ENCODE peak calls at places on chromosomes 7 and 10, in four cellular contexts. N is mammary epithelial cell; V is MM.1S; S is CD8-positive, alpha-beta T cell. T is an unnamed sample.

GRCh38 chr7:30430777-30431176 is 47.8 kb downstream of the NOD1 start:
- DNase-seq in N (no peak), S (no peak), V (no peak), T (no peak)

GRCh38 chr10:31648966-31649365 is 279.7 kb downstream of the ARHGAP12 start:
- DNase-seq in N (no peak), S (no peak), V (no peak), T (no peak)

GRCh38 chr10:27359792-27360320 is 119.3 kb upstream of the ACBD5 start:
- DNase-seq in S (no peak), V (no peak), N (no peak), T (no peak)

GRCh38 chr10:97701438-97702064 is 12.0 kb upstream of the MARVELD1 start:
- DNase-seq in N (peak; percentile 75), V (peak; percentile 67), S (no peak), T (no peak)

GRCh38 chr10:98167191-98167590 is 32.7 kb downstream of the R3HCC1L start:
- DNase-seq in V (no peak), N (no peak), S (no peak), T (no peak)

GRCh38 chr10:58518775-58519174 is 6.1 kb downstream of the BICC1 start:
- DNase-seq in S (no peak), V (no peak), N (peak; percentile 8), T (no peak)

GRCh38 chr10:121189092-121189491 is 337.9 kb downstream of the WDR11 start:
- DNase-seq in S (no peak), N (no peak), V (no peak), T (no peak)

GRCh38 chr10:50508315-50509051 is 115.3 kb downstream of the SGMS1 start:
- DNase-seq in N (no peak), V (no peak), S (no peak), T (no peak)

GRCh38 chr10:47020491-47020890 is 109.3 kb downstream of the PTPN20 start:
- DNase-seq in S (no peak), V (no peak), N (peak; percentile 48), T (no peak)

GRCh38 chr10:123890246-123890645 is 1.4 kb downstream of the CPXM2 start:
- DNase-seq in N (no peak), S (no peak), V (no peak), T (peak; percentile 51)

GRCh38 chr7:28572321-28573058 is 160.2 kb downstream of the CREB5 start:
- DNase-seq in V (no peak), N (no peak), S (no peak), T (no peak)

GRCh38 chr10:133379152-133379800 is at the start of gene PAOX:
- DNase-seq in V (peak; percentile 69), N (peak; percentile 84), S (peak; percentile 34), T (peak; percentile 42)

GRCh38 chr7:27122075-27122910 is 8.3 kb downstream of the HOXA4 start:
- DNase-seq in V (no peak), S (no peak), N (peak; percentile 45), T (no peak)

GRCh38 chr10:15088428-15089261 is at the start of gene ACBD7:
- DNase-seq in S (peak; percentile 73), V (peak; percentile 85), N (peak; percentile 80), T (peak; percentile 10)

GRCh38 chr7:127794551-127794950 is 142.6 kb downstream of the SND1 start:
- DNase-seq in S (no peak), V (no peak), N (no peak), T (no peak)

GRCh38 chr10:58177362-58177947 is 90.2 kb downstream of the IPMK start:
- DNase-seq in V (peak; percentile 38), N (no peak), S (no peak), T (no peak)

GRCh38 chr7:6536262-6536770 is 14.9 kb downstream of the GRID2IP start:
- DNase-seq in N (no peak), V (no peak), S (no peak), T (no peak)

GRCh38 chr7:92615861-92616260 is 25.7 kb upstream of the FAM133B start:
- DNase-seq in V (no peak), N (no peak), S (no peak), T (no peak)

GRCh38 chr10:52488606-52489485 is 174.8 kb downstream of the DKK1 start:
- DNase-seq in S (no peak), N (peak; percentile 36), V (peak; percentile 61), T (no peak)

GRCh38 chr10:43053825-43054224 is 23.0 kb upstream of the RET start:
- DNase-seq in N (no peak), S (no peak), V (no peak), T (no peak)

GRCh38 chr10:68989317-68989990 is 851 bp downstream of the KIFBP start:
- DNase-seq in V (no peak), S (no peak), N (no peak), T (no peak)

GRCh38 chr10:73218466-73219191 is 28.4 kb downstream of the DNAJC9 start:
- DNase-seq in V (no peak), S (no peak), N (no peak), T (no peak)

GRCh38 chr7:538764-539685 is 19.4 kb upstream of the PDGFA start:
- DNase-seq in V (no peak), S (no peak), N (peak; percentile 85), T (no peak)

GRCh38 chr10:58063854-58064480 is 203.7 kb downstream of the IPMK start:
- DNase-seq in S (no peak), N (no peak), V (no peak), T (no peak)

GRCh38 chr10:89274928-89275327 is 23.4 kb upstream of the LIPA start:
- DNase-seq in S (no peak), V (no peak), N (peak; percentile 15), T (no peak)

GRCh38 chr10:77867124-77867715 is 59.3 kb downstream of the DLG5 start:
- DNase-seq in N (no peak), V (no peak), S (no peak), T (no peak)

GRCh38 chr10:33279791-33280190 is 54.7 kb downstream of the NRP1 start:
- DNase-seq in S (no peak), N (peak; percentile 56), V (no peak), T (no peak)

GRCh38 chr10:27413831-27414348 is 90.2 kb upstream of the RAB18 start:
- DNase-seq in S (no peak), V (no peak), N (no peak), T (no peak)

GRCh38 chr7:151366872-151367207 is 25.2 kb downstream of the NUB1 start:
- DNase-seq in S (no peak), V (no peak), N (no peak), T (no peak)

GRCh38 chr7:105493928-105494325 is 28.1 kb downstream of the PUS7 start:
- DNase-seq in S (no peak), V (no peak), N (no peak), T (no peak)

GRCh38 chr7:46444266-46444665 is 523.2 kb upstream of the IGFBP3 start:
- DNase-seq in N (peak; percentile 35), V (no peak), S (no peak), T (no peak)

GRCh38 chr10:71744897-71745658 is 25.5 kb upstream of the C10orf105 start:
- DNase-seq in S (no peak), N (no peak), V (no peak), T (no peak)

GRCh38 chr10:92291610-92291859 is 568 bp downstream of the MARCHF5 start:
- DNase-seq in S (no peak), V (peak; percentile 21), N (no peak), T (no peak)

GRCh38 chr7:111074772-111075152 is 16.2 kb upstream of the LRRN3 start:
- DNase-seq in V (no peak), S (no peak), N (no peak), T (no peak)

GRCh38 chr10:29646960-29647431 is 12.2 kb upstream of the SVIL start:
- DNase-seq in N (no peak), V (no peak), S (no peak), T (no peak)

GRCh38 chr10:29648114-29648982 is 13.6 kb upstream of the SVIL start:
- DNase-seq in S (no peak), N (no peak), V (no peak), T (no peak)

GRCh38 chr10:29647483-29647882 is 12.7 kb upstream of the SVIL start:
- DNase-seq in V (peak; percentile 50), S (no peak), N (no peak), T (no peak)

GRCh38 chr10:29643785-29644501 is 9.2 kb upstream of the SVIL start:
- DNase-seq in V (no peak), S (no peak), N (no peak), T (no peak)

GRCh38 chr10:29646238-29646902 is 11.6 kb upstream of the SVIL start:
- DNase-seq in S (no peak), V (no peak), N (peak; percentile 87), T (no peak)
- H3K27ac ChIP-seq in S (no peak overlapping the region), V (no peak overlapping the region), N (peak overlapping the region; percentile 49), T (no peak overlapping the region)

GRCh38 chr7:41467596-41467995 is 235.3 kb downstream of the INHBA start:
- DNase-seq in N (no peak), V (no peak), S (no peak), T (no peak)
- H3K27ac ChIP-seq in N (no peak overlapping the region), V (no peak overlapping the region), S (no peak overlapping the region), T (no peak overlapping the region)

GRCh38 chr10:34719746-34720145 is 95.3 kb downstream of the PARD3 start:
- DNase-seq in S (no peak), V (no peak), N (peak; percentile 88), T (no peak)
- H3K27ac ChIP-seq in S (no peak overlapping the region), V (no peak overlapping the region), N (peak overlapping the region; percentile 91), T (no peak overlapping the region)

GRCh38 chr7:32673275-32673983 is 178.1 kb downstream of the AVL9 start:
- DNase-seq in N (no peak), V (no peak), S (no peak), T (no peak)
- H3K27ac ChIP-seq in N (no peak overlapping the region), V (no peak overlapping the region), S (no peak overlapping the region), T (no peak overlapping the region)

GRCh38 chr7:76377186-76377918 is 18.6 kb upstream of the YWHAG start:
- DNase-seq in S (no peak), N (no peak), V (no peak), T (no peak)

GRCh38 chr7:76375251-76375650 is 16.5 kb upstream of the YWHAG start:
- DNase-seq in V (no peak), S (no peak), N (no peak), T (no peak)

GRCh38 chr7:76369011-76369410 is 10.2 kb upstream of the YWHAG start:
- DNase-seq in S (no peak), V (no peak), N (peak; percentile 31), T (no peak)

GRCh38 chr7:76371396-76371795 is 12.6 kb upstream of the YWHAG start:
- DNase-seq in V (no peak), N (no peak), S (no peak), T (no peak)

DNA sequence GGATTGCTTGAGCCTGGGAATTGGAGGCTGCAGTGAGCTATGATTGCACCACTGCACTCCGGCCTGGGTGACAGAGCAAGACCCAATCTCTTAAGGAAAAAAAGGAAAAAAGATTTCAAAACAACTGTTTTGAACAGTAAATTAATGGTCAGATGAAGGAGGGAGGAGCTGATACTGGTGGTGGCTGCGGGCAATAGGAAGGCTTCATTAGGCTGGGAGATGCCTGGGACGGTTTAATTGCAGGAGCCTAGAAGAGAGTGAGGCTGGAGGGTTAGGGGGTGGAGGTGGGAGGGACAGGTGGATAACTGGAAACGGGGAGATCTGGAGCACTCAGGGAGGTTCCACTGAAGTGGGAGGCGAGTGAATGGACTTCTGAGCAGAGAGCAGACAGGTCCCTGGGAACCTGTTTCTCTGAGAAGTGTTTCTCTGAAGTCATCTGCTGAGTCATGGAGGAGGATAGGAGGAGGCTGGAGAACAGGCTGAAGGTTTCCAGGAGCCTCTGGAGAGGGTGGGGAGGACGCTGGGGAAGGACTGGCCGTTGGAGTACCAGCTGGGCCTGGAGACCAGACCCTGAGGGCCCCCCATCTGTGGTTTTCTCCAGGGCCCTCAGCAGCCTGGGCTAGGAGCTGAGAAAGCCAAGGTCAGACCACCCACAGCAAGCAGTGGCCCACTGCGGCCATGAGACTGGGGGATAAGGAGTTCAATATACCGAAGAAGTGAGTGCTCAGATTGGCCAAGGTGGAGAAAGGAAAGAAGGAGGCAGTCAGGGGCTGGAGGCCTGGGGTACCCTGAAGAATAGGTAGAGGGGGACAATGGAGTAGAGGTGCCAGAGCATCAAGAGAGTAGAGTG is 14.4 kb upstream of the YWHAG start:
- DNase-seq in V (no peak), N (peak; percentile 66), S (no peak), T (no peak)
- H3K27ac ChIP-seq in V (no peak overlapping the region), N (no peak overlapping the region), S (no peak overlapping the region), T (no peak overlapping the region)